ENCODE peak calls at places on chromosomes 5 and 9, in five cellular contexts. M is HepG2, D is H1, Q is K562, K is SK-N-SH. A is an unnamed sample.

GRCh38 chr5:15927710-15928380 is 251.7 kb downstream of the MARCHF11 start:
- DNase-seq in M (no peak), D (no peak), Q (peak), K (no peak), A (no peak)

GRCh38 chr5:139903805-139904565 is 108.4 kb downstream of the PSD2 start:
- DNase-seq in M (no peak), D (no peak), Q (no peak), K (peak), A (peak)

GRCh38 chr5:98927988-98928801 is 612 bp downstream of the CHD1 start:
- DNase-seq in M (peak), D (no peak), Q (peak), K (peak), A (peak)

GRCh38 chr5:55416306-55416705 is 108.5 kb downstream of the MTREX start:
- DNase-seq in M (no peak), D (no peak), Q (no peak), K (no peak), A (no peak)

GRCh38 chr9:122393284-122393983 is 22.6 kb downstream of the PTGS1 start:
- DNase-seq in M (no peak), D (no peak), Q (no peak), K (no peak), A (no peak)

GRCh38 chr9:130994135-130994534 is 14.8 kb upstream of the LAMC3 start:
- DNase-seq in M (no peak), D (no peak), Q (no peak), K (no peak), A (no peak)

GRCh38 chr9:112553256-112553826 is 66.7 kb downstream of the KIAA1958 start:
- DNase-seq in M (no peak), D (no peak), Q (no peak), K (no peak), A (no peak)

GRCh38 chr5:135993894-135994514 is 34.8 kb upstream of the TGFBI start:
- DNase-seq in M (peak), D (no peak), Q (no peak), K (peak), A (peak)

GRCh38 chr5:132263548-132264261 is 6.2 kb downstream of the PDLIM4 start:
- DNase-seq in M (no peak), D (no peak), Q (peak), K (peak), A (peak)

GRCh38 chr5:173302546-173303155 is 25.6 kb downstream of the STC2 start:
- DNase-seq in M (peak), D (no peak), Q (peak), K (no peak), A (peak)

GRCh38 chr5:57650360-57651069 is 167.9 kb upstream of the ACTBL2 start:
- DNase-seq in M (peak), D (peak), Q (peak), K (peak), A (peak)

GRCh38 chr5:43041131-43041668 is 1.1 kb upstream of the ANXA2R start:
- DNase-seq in M (no peak), D (no peak), Q (no peak), K (no peak), A (peak)

GRCh38 chr9:89319015-89319905 is 960 bp downstream of the SECISBP2 start:
- DNase-seq in M (no peak), D (no peak), Q (no peak), K (peak), A (no peak)

GRCh38 chr9:34646211-34647083 is at the start of gene GALT:
- DNase-seq in M (peak), D (no peak), Q (peak), K (peak), A (peak)
- TF ChIP-seq EP300 in M (no peak), D (no peak), Q (no peak), K (no peak), A (no peak)

DNA sequence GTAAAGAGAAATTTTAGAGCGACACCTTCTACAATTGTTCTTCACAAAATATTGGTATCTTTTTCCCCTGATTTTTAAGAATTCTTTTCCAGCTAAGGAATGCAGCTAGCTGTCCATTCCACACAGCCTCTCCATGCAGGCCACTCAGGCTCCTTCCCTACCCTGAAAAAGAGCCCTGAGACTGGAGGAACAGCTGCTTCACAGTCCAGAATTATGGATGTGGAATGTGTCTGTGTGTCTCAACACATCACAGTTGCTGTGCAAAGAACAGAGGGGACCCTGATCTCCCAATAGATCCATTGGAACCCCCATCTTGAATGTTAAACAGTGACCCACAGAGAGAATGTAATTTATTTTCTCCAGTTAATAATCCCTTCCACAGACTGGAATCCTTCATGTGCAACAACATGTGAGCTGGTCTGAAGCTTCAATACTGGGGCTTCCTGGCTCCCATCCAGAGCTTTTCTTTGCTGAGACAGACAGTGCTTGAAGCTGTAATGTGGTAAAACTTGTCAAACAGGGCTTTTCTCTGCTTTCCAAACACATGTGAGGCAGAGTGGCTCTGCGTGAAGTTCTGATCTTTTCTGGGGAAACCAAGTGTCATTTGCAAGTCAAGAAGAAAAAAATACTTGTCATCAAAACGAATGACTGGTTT is 53.3 kb upstream of the SMC5 start:
- DNase-seq in M (no peak), D (no peak), Q (no peak), K (no peak), A (no peak)
- H3K4me3 ChIP-seq in M (no peak), D (no peak), Q (no peak), K (no peak), A (no peak)

GRCh38 chr5:96962540-96962991 is 26.7 kb downstream of the LNPEP start:
- DNase-seq in M (no peak), D (no peak), Q (no peak), K (no peak), A (no peak)
- H3K4me2 ChIP-seq in M (no peak), D (no peak), Q (no peak), K (peak), A (no peak)

DNA sequence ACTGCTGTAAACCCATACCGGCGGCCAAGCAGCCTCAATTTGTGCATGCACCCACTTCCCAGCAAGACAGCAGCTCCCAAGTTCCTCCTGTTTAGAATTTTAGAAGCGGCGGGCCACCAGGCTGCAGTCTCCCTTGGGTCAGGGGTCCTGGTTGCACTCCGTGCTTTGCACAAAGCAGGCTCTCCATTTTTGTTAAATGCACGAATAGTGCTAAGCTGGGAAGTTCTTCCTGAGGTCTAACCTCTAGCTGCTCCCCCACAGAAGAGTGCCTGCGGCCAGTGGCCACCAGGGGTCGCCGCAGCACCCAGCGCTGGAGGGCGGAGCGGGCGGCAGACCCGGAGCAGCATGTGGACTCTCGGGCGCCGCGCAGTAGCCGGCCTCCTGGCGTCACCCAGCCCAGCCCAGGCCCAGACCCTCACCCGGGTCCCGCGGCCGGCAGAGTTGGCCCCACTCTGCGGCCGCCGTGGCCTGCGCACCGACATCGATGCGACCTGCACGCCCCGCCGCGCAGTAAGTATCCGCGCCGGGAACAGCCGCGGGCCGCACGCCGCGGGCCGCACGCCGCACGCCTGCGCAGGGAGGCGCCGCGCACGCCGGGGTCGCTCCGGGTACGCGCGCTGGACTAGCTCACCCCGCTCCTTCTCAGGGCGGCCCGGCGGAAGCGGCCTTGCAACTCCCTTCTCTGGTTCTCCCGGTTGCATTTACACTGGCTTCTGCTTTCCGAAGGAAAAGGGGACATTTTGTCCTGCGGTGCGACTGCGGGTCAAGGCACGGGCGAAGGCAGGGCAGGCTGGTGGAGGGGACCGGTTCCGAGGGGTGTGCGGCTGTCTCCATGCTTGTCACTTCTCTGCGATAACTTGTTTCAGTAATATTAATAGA is at the start of gene FXN:
- DNase-seq in M (peak), D (peak), Q (peak), K (peak), A (peak)
- TF ChIP-seq EP300 in M (peak), D (no peak), Q (no peak), K (no peak), A (no peak)

GRCh38 chr5:170296036-170296934 is 1.3 kb downstream of the LCP2 start:
- DNase-seq in M (no peak), D (no peak), Q (peak), K (no peak), A (no peak)
- H3K4me3 ChIP-seq in M (no peak), D (no peak), Q (peak), K (no peak), A (no peak)

GRCh38 chr5:406041-406440 is 36.9 kb upstream of the EXOC3 start:
- DNase-seq in M (no peak), D (no peak), Q (no peak), K (no peak), A (no peak)

GRCh38 chr5:402615-403359 is 40.2 kb upstream of the EXOC3 start:
- DNase-seq in M (no peak), D (no peak), Q (no peak), K (no peak), A (no peak)

GRCh38 chr5:405421-405820 is 37.6 kb upstream of the EXOC3 start:
- DNase-seq in M (no peak), D (no peak), Q (no peak), K (peak), A (no peak)

GRCh38 chr5:404666-405241 is 38.2 kb upstream of the EXOC3 start:
- DNase-seq in M (no peak), D (no peak), Q (no peak), K (no peak), A (no peak)

GRCh38 chr5:403995-404394 is 39.0 kb upstream of the EXOC3 start:
- DNase-seq in M (no peak), D (no peak), Q (no peak), K (no peak), A (no peak)
- H3K4me2 ChIP-seq in M (no peak), D (no peak), Q (no peak), K (no peak), A (no peak)